ENCODE peak calls at places on chromosomes 12 and 14, in five cellular contexts. X, V, W, C and P are unnamed samples.

GRCh38 chr12:110022980-110023633 is 23.9 kb downstream of the ANKRD13A start:
- DNase-seq in X (no peak), V (no peak), W (no peak), C (no peak), P (no peak)

GRCh38 chr12:50187084-50187900 is 20.1 kb upstream of the CERS5 start:
- DNase-seq in X (no peak), V (no peak), W (no peak), C (no peak), P (no peak)

GRCh38 chr14:77301103-77301502 is 19.6 kb downstream of the POMT2 start:
- DNase-seq in X (peak), V (peak), W (no peak), C (peak), P (no peak)

GRCh38 chr14:104659146-104659545 is 30.3 kb upstream of the INF2 start:
- DNase-seq in X (no peak), V (no peak), W (no peak), C (no peak), P (no peak)

GRCh38 chr14:106551265-106551664 is 1024.9 kb downstream of the TMEM121 start:
- DNase-seq in X (peak), V (no peak), W (no peak), C (no peak), P (no peak)

GRCh38 chr14:78414172-78414571 is 244.0 kb downstream of the NRXN3 start:
- DNase-seq in X (no peak), V (no peak), W (no peak), C (no peak), P (no peak)

GRCh38 chr14:58981840-58982239 is 206.6 kb upstream of the DAAM1 start:
- DNase-seq in X (no peak), V (no peak), W (no peak), C (no peak), P (no peak)

GRCh38 chr12:112131686-112132085 is 6.3 kb downstream of the TRAFD1 start:
- DNase-seq in X (no peak), V (no peak), W (no peak), C (no peak), P (no peak)

GRCh38 chr14:21525995-21526671 is at the start of gene SALL2:
- DNase-seq in X (peak), V (peak), W (peak), C (peak), P (peak)

GRCh38 chr14:104797112-104798044 is 1.8 kb upstream of the AKT1 start:
- DNase-seq in X (no peak), V (no peak), W (no peak), C (no peak), P (no peak)

GRCh38 chr14:51512321-51512720 is 139.4 kb upstream of the FRMD6 start:
- DNase-seq in X (no peak), V (no peak), W (no peak), C (no peak), P (no peak)

GRCh38 chr12:6955462-6956331 is 4.5 kb downstream of the PTPN6 start:
- DNase-seq in X (no peak), V (no peak), W (no peak), C (no peak), P (no peak)

GRCh38 chr14:71165650-71166049 is 258.4 kb downstream of the PCNX1 start:
- DNase-seq in X (no peak), V (no peak), W (no peak), C (no peak), P (no peak)

GRCh38 chr12:28937196-28937595 is 211.9 kb upstream of the FAR2 start:
- DNase-seq in X (no peak), V (no peak), W (no peak), C (no peak), P (no peak)

GRCh38 chr12:68030248-68030647 is 41.0 kb downstream of the IFNG-AS1 start:
- DNase-seq in X (no peak), V (no peak), W (no peak), C (no peak), P (no peak)

GRCh38 chr14:75123991-75124390 is 2.9 kb downstream of the NEK9 start:
- DNase-seq in X (peak), V (peak), W (no peak), C (no peak), P (no peak)

GRCh38 chr14:95522556-95522955 is 6.1 kb upstream of the SYNE3 start:
- DNase-seq in X (no peak), V (no peak), W (no peak), C (no peak), P (no peak)

GRCh38 chr14:50545618-50546017 is 13.2 kb upstream of the MAP4K5 start:
- DNase-seq in X (no peak), V (no peak), W (no peak), C (no peak), P (no peak)

GRCh38 chr12:52216807-52217206 is 16.2 kb upstream of the KRT7 start:
- DNase-seq in X (no peak), V (no peak), W (no peak), C (no peak), P (no peak)

GRCh38 chr14:59274991-59275391 is 86.5 kb downstream of the DAAM1 start:
- DNase-seq in X (peak), V (no peak), W (no peak), C (no peak), P (no peak)

GRCh38 chr12:4997939-4998338 is 45.7 kb upstream of the KCNA5 start:
- DNase-seq in X (no peak), V (no peak), W (no peak), C (no peak), P (no peak)

GRCh38 chr12:9661720-9662119 is 7.8 kb upstream of the CLEC2D start:
- DNase-seq in X (no peak), V (no peak), W (no peak), C (no peak), P (no peak)

GRCh38 chr12:39406257-39406656 is 36.7 kb downstream of the KIF21A start:
- DNase-seq in X (no peak), V (no peak), W (no peak), C (no peak), P (no peak)

GRCh38 chr12:110862331-110862730 is 15.5 kb downstream of the CCDC63 start:
- DNase-seq in X (no peak), V (no peak), W (no peak), C (no peak), P (no peak)

GRCh38 chr12:126069549-126070165 is 1004.4 kb downstream of the AACS start:
- DNase-seq in X (peak), V (peak), W (peak), C (no peak), P (no peak)

GRCh38 chr12:19428261-19428660 is 11.0 kb upstream of the AEBP2 start:
- DNase-seq in X (no peak), V (no peak), W (no peak), C (no peak), P (no peak)

GRCh38 chr14:61101803-61102548 is 120.9 kb downstream of the SLC38A6 start:
- DNase-seq in X (no peak), V (no peak), W (no peak), C (no peak), P (no peak)

GRCh38 chr12:75660107-75660530 is 148.7 kb upstream of the KRR1 start:
- DNase-seq in X (peak), V (no peak), W (no peak), C (no peak), P (no peak)

GRCh38 chr14:50363734-50364113 is 33.0 kb downstream of the CDKL1 start:
- DNase-seq in X (no peak), V (no peak), W (no peak), C (no peak), P (peak)

GRCh38 chr12:44206045-44206444 is 370.2 kb downstream of the TMEM117 start:
- DNase-seq in X (no peak), V (no peak), W (no peak), C (no peak), P (no peak)